ENCODE peak calls at places on chromosomes 4 and X, in nine cellular contexts. U is K562, C is right lobe of liver, X is A549, K is heart left ventricle, R is HCT116, M is suprapubic skin, D is IMR-90, Y is stomach. O is an unnamed sample.

GRCh38 chr4:106369456-106370060 is 980 bp upstream of the GIMD1 start:
- DNase-seq in C (no peak), M (no peak), X (peak), D (peak), Y (no peak), R (peak), K (no peak), U (peak), O (no peak)

GRCh38 chr4:9812530-9813340 is 31.3 kb downstream of the DRD5 start:
- DNase-seq in D (no peak), U (no peak), R (no peak), Y (no peak), C (no peak), X (no peak), K (no peak), M (no peak), O (no peak)

GRCh38 chrX:13923845-13924244 is 105.8 kb downstream of the GEMIN8 start:
- DNase-seq in U (no peak), M (no peak), X (no peak), C (no peak), D (no peak), K (no peak), Y (no peak), R (no peak), O (no peak)

GRCh38 chr4:92333056-92333455 is 29.3 kb downstream of the GRID2 start:
- DNase-seq in D (no peak), U (no peak), R (no peak), Y (no peak), K (no peak), X (no peak), C (no peak), M (no peak), O (peak)

GRCh38 chrX:134631404-134632346 is 26.6 kb downstream of the PLAC1 start:
- DNase-seq in X (no peak), R (no peak), M (no peak), C (no peak), U (no peak), K (no peak), D (peak), Y (no peak), O (peak)

GRCh38 chr4:183099537-183100297 is 660 bp downstream of the WWC2 start:
- DNase-seq in X (peak), C (peak), U (peak), D (no peak), M (peak), Y (peak), K (peak), R (no peak), O (peak)

GRCh38 chr4:1247811-1248261 is 1.1 kb downstream of the CTBP1 start:
- DNase-seq in Y (no peak), K (no peak), R (no peak), C (no peak), X (no peak), M (peak), U (no peak), D (no peak), O (no peak)

GRCh38 chrX:151870603-151871002 is 42.1 kb upstream of the MAGEA4 start:
- DNase-seq in K (no peak), U (no peak), Y (no peak), C (no peak), D (peak), R (peak), M (no peak), X (peak), O (no peak)

GRCh38 chr4:177367336-177367735 is 57.7 kb downstream of the NEIL3 start:
- DNase-seq in C (no peak), Y (no peak), R (no peak), M (no peak), D (peak), K (no peak), U (no peak), X (no peak), O (no peak)

GRCh38 chr4:1366371-1367229 is 19.6 kb downstream of the UVSSA start:
- DNase-seq in X (no peak), M (peak), R (no peak), D (no peak), K (no peak), U (no peak), Y (no peak), C (peak), O (no peak)

GRCh38 chrX:113412106-113412505 is 571.5 kb upstream of the AMOT start:
- DNase-seq in D (no peak), K (no peak), M (no peak), Y (no peak), U (no peak), C (no peak), X (no peak), R (no peak), O (no peak)

GRCh38 chrX:14802943-14803710 is 69.7 kb downstream of the FANCB start:
- DNase-seq in Y (no peak), U (no peak), M (no peak), X (no peak), R (no peak), C (no peak), K (no peak), D (no peak), O (no peak)

GRCh38 chr4:96675916-96676315 is 836.0 kb downstream of the PDHA2 start:
- DNase-seq in C (no peak), X (no peak), D (no peak), K (no peak), Y (no peak), U (no peak), R (no peak), M (no peak), O (no peak)

GRCh38 chr4:41885456-41885855 is 49.8 kb upstream of the TMEM33 start:
- DNase-seq in D (no peak), X (no peak), K (no peak), R (no peak), Y (no peak), C (no peak), M (no peak), U (no peak), O (no peak)

GRCh38 chr4:687975-688694 is 816 bp downstream of the SLC49A3 start:
- DNase-seq in D (no peak), K (no peak), U (no peak), R (no peak), X (no peak), C (peak), M (peak), Y (peak), O (peak)

GRCh38 chr4:41538017-41538733 is at the start of gene LIMCH1:
- DNase-seq in U (no peak), Y (no peak), X (no peak), C (peak), R (no peak), M (peak), K (peak), D (no peak), O (peak)

GRCh38 chrX:21412883-21413282 is 38.7 kb downstream of the CNKSR2 start:
- DNase-seq in R (no peak), K (no peak), D (peak), U (no peak), X (no peak), M (no peak), C (no peak), Y (no peak), O (no peak)

GRCh38 chr4:1418494-1419285 is 12.4 kb upstream of the NKX1-1 start:
- DNase-seq in C (no peak), K (peak), R (no peak), X (no peak), Y (peak), D (no peak), M (peak), U (peak), O (no peak)

GRCh38 chr4:101187837-101188236 is 159.5 kb downstream of the PPP3CA start:
- DNase-seq in X (no peak), K (no peak), R (no peak), M (no peak), C (no peak), D (no peak), Y (no peak), U (no peak), O (no peak)

GRCh38 chr4:9898596-9899345 is 117.3 kb downstream of the DRD5 start:
- DNase-seq in X (peak), K (peak), U (no peak), Y (peak), D (peak), C (no peak), R (peak), M (no peak), O (peak)

GRCh38 chr4:117434424-117434823 is 349.0 kb upstream of the TRAM1L1 start:
- DNase-seq in K (no peak), U (no peak), R (no peak), Y (no peak), X (no peak), M (no peak), D (no peak), C (no peak), O (no peak)

GRCh38 chr4:145375416-145375815 is 106.2 kb upstream of the SMAD1 start:
- DNase-seq in K (no peak), Y (no peak), D (no peak), X (no peak), U (no peak), C (no peak), M (no peak), R (no peak), O (no peak)

GRCh38 chr4:183185018-183185417 is 86.0 kb downstream of the WWC2 start:
- DNase-seq in R (no peak), X (no peak), Y (no peak), C (no peak), D (peak), K (no peak), M (no peak), U (no peak), O (no peak)

GRCh38 chr4:3188118-3188517 is 60.8 kb upstream of the MSANTD1 start:
- DNase-seq in D (no peak), Y (no peak), X (no peak), R (no peak), U (no peak), M (no peak), K (no peak), C (no peak), O (no peak)

GRCh38 chr4:3183008-3183407 is 66.0 kb upstream of the MSANTD1 start:
- DNase-seq in K (no peak), X (no peak), U (no peak), Y (no peak), D (no peak), R (no peak), C (no peak), M (no peak), O (no peak)

GRCh38 chr4:3184725-3185124 is 64.2 kb upstream of the MSANTD1 start:
- DNase-seq in D (no peak), U (no peak), M (no peak), R (no peak), X (no peak), Y (no peak), K (no peak), C (no peak), O (no peak)

GRCh38 chr4:3189459-3189858 is 59.5 kb upstream of the MSANTD1 start:
- DNase-seq in C (no peak), D (no peak), K (no peak), Y (no peak), U (no peak), X (no peak), M (no peak), R (no peak), O (no peak)

DNA sequence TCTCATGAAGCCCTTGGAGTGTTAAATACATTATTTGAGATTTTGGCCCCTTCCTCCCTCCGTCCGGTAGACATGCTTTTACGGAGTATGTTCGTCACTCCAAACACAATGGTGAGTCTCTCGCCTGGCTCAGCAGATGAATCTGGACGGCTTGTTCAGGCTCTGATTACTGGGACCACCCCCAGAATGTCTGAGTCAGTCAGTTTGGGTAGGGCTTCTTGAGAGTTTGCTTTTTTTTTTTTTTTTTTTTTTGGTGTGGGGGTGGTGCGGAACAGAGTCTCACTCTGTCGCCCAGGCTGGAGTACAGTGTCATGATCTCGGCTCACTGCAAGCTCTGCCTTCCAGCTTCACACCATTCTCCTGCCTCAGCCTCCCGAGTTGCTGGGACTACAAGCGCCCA is 62.4 kb upstream of the MSANTD1 start:
- DNase-seq in D (no peak), C (no peak), U (no peak), K (no peak), X (no peak), Y (no peak), M (no peak), R (no peak), O (no peak)
- H3K27ac ChIP-seq in D (no peak), C (no peak), U (no peak), K (no peak), X (no peak), Y (no peak), M (no peak), R (no peak), O (no peak)

GRCh38 chr4:153153339-153153851 is 50.8 kb upstream of the TRIM2 start:
- DNase-seq in Y (peak), K (peak), D (peak), M (peak), C (peak), X (peak), R (no peak), U (no peak), O (peak)
- TF ChIP-seq POLR2A in Y (no peak), K (no peak), D (no peak), M (no peak), C (no peak), X (peak), R (no peak), U (no peak), O (no peak)

GRCh38 chrX:23919148-23919547 is 11.3 kb downstream of the CXorf58 start:
- DNase-seq in U (no peak), Y (no peak), R (no peak), M (no peak), C (no peak), K (no peak), D (no peak), X (no peak), O (no peak)
- H3K27ac ChIP-seq in U (no peak), Y (no peak), R (no peak), M (no peak), C (no peak), K (no peak), D (no peak), X (no peak), O (no peak)

GRCh38 chrX:85001344-85001743 is 2.3 kb upstream of the APOOL start:
- DNase-seq in D (no peak), X (no peak), U (no peak), Y (no peak), R (no peak), M (no peak), K (no peak), C (no peak), O (no peak)

GRCh38 chrX:85004255-85004654 is 578 bp downstream of the APOOL start:
- DNase-seq in C (no peak), M (no peak), U (no peak), D (peak), Y (no peak), X (no peak), K (no peak), R (no peak), O (no peak)

DNA sequence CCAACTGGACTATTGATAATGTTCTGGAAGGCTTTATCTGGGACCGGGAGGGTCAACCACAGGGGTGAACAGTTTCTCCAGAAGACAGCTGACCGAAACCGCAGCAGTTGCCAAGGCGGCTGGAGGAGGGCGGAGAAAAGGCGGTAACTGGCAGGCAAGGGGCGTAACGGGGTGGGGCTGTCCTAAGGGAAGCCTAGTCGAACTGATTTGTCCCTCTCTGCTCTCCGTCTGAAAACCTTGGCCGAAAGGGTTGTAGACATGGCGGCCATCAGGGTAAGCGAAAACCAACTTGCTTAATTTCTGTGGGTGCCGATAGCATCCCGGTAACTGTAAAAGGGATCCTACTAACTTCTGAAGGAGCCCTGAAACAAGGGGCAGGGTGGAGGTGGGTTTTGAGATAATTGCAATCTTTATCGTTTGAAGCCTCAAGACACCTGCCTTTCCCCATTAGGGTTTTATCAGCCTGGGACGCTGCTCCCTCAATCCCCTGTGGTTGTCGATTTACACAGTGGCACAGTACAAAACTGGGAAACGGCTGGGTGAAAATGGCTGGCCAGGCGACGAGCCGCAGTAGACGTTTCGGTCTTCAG is at the start of gene APOOL:
- DNase-seq in D (peak), X (peak), Y (peak), K (peak), C (peak), U (peak), M (peak), R (peak), O (peak)
- TF ChIP-seq POLR2A in D (no peak), X (peak), Y (no peak), K (no peak), C (no peak), U (peak), M (no peak), R (no peak), O (peak)

GRCh38 chrX:56068274-56068758 is 163.8 kb upstream of the KLF8 start:
- DNase-seq in X (no peak), Y (no peak), K (no peak), R (no peak), C (no peak), M (no peak), U (no peak), D (no peak), O (peak)

GRCh38 chrX:56069299-56069941 is 162.7 kb upstream of the KLF8 start:
- DNase-seq in R (no peak), D (no peak), Y (no peak), U (no peak), X (no peak), K (no peak), C (no peak), M (no peak), O (no peak)

GRCh38 chrX:56066016-56066415 is 166.1 kb upstream of the KLF8 start:
- DNase-seq in X (no peak), C (no peak), R (no peak), U (no peak), Y (no peak), D (no peak), M (no peak), K (no peak), O (no peak)
- H3K27ac ChIP-seq in X (no peak), C (no peak), R (no peak), U (no peak), Y (no peak), D (no peak), M (no peak), K (no peak), O (no peak)

DNA sequence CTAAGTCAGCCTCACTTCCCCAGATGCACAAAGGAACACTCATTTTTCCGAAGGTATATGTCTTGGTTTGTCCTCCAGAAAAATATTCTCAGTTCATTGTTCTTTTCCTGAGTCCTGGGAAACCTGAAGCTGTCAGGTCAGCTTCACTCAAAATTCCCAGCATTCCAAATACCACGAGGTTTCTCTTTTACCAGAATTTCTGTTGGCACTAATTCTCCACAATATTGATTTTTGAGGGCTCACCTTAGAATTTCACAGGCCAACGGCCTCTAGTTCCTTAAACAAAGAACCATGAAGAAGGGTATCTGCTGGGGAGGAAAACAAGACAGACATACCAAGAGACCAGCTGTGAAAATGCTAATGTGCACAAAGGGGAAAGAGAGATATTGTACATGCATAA is 8.0 kb upstream of the MAGEB5 start:
- DNase-seq in M (no peak), U (no peak), R (no peak), K (no peak), D (no peak), C (no peak), Y (no peak), X (no peak), O (no peak)
- TF ChIP-seq POLR2A in M (no peak), U (no peak), R (no peak), K (no peak), D (no peak), C (no peak), Y (no peak), X (no peak), O (no peak)

GRCh38 chrX:3712080-3712869 is 1.2 kb downstream of the PRKX start:
- DNase-seq in U (peak), Y (no peak), X (no peak), M (no peak), D (peak), C (peak), R (no peak), K (no peak), O (peak)

GRCh38 chrX:3713225-3713936 is at the start of gene PRKX:
- DNase-seq in D (peak), X (peak), M (peak), Y (peak), C (peak), K (peak), R (no peak), U (peak), O (peak)

GRCh38 chrX:3713937-3714434 is 537 bp upstream of the PRKX start:
- DNase-seq in C (no peak), Y (no peak), M (no peak), D (no peak), R (no peak), K (no peak), U (no peak), X (no peak), O (no peak)

GRCh38 chrX:3711331-3711917 is 2.0 kb downstream of the PRKX start:
- DNase-seq in U (peak), D (no peak), M (no peak), Y (no peak), X (no peak), K (peak), R (no peak), C (no peak), O (no peak)

DNA sequence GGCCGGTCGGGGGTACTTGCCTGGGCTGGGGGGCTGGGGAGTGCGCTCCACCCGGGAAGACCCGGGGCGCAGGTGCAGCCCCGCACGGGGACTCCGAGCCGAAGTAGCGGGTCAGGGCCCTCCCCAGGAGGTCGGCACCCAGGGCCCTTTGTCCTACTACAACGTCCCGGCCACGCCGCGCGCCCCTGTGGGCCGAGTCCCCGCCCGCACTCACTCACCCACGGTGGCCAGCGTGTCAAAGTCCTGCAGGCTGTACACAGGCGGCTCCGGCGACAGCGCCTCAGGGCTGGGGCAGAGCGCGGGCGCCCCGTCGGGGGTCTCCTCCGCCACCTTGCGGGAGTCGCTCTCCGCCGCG is 602 bp downstream of the PRKX start:
- DNase-seq in K (peak), X (no peak), C (no peak), D (no peak), Y (no peak), U (no peak), M (peak), R (no peak), O (no peak)
- H3K27ac ChIP-seq in K (peak), X (peak), C (no peak), D (peak), Y (peak), U (peak), M (peak), R (peak), O (peak)